ENCODE peak calls at places on chromosomes 4 and X, in nine cellular contexts. O is T-helper 1 cell; M is stimulated activated CD8-positive, alpha-beta memory T cell treated with anti-CD3 and anti-CD28 coated beads, Interleukin-15, amount 100 ng/mL, for 4 hours; H is SHP77; J is H7; V is kidney epithelial cell; S is hippocampal formation; G is Ammon's horn; N is effector CD8-positive, alpha-beta T cell. L is an unnamed sample.

GRCh38 chrX:39874202-39874816 is 223.4 kb downstream of the BCOR start:
- DNase-seq in V (no peak), S (no peak), O (no peak), N (no peak), J (no peak), H (no peak), M (no peak), G (no peak), L (no peak)

GRCh38 chr4:6887591-6888371 is 21.8 kb upstream of the TBC1D14 start:
- DNase-seq in G (peak), S (no peak), V (no peak), J (peak), H (no peak), N (no peak), M (no peak), O (no peak), L (no peak)

GRCh38 chrX:4932790-4933189 is 1219.3 kb upstream of the PRKX start:
- DNase-seq in G (no peak), M (no peak), V (no peak), J (no peak), H (no peak), S (no peak), N (no peak), O (no peak), L (no peak)

GRCh38 chr4:2806392-2807355 is 13.8 kb downstream of the SH3BP2 start:
- DNase-seq in J (no peak), N (no peak), S (peak), M (no peak), O (no peak), H (no peak), V (no peak), G (peak), L (peak)

GRCh38 chrX:118049713-118050112 is 66.9 kb downstream of the KLHL13 start:
- DNase-seq in S (no peak), V (no peak), M (no peak), J (no peak), O (no peak), N (no peak), G (no peak), H (no peak), L (no peak)

GRCh38 chr4:24001945-24002640 is 112.2 kb upstream of the PPARGC1A start:
- DNase-seq in O (no peak), G (no peak), J (no peak), N (no peak), S (no peak), M (no peak), H (no peak), V (no peak), L (no peak)

GRCh38 chr4:151484396-151485102 is 75.6 kb downstream of the FHIP1A start:
- DNase-seq in H (no peak), N (no peak), V (peak), S (no peak), J (peak), O (no peak), G (no peak), M (no peak), L (no peak)

GRCh38 chr4:54281060-54281781 is 52.1 kb downstream of the PDGFRA start:
- DNase-seq in S (no peak), J (no peak), V (no peak), M (no peak), O (no peak), G (no peak), N (no peak), H (no peak), L (no peak)

GRCh38 chr4:45554423-45554822 is 569.4 kb downstream of the GABRG1 start:
- DNase-seq in S (peak), H (no peak), J (no peak), M (no peak), O (no peak), N (no peak), V (no peak), G (peak), L (no peak)

GRCh38 chrX:13469963-13470679 is 99.3 kb upstream of the EGFL6 start:
- DNase-seq in O (no peak), S (no peak), J (no peak), H (no peak), M (no peak), G (no peak), N (no peak), V (peak), L (no peak)

GRCh38 chr4:88320174-88320779 is 35.9 kb upstream of the PPM1K start:
- DNase-seq in V (peak), S (no peak), H (no peak), M (no peak), G (no peak), J (peak), O (no peak), N (no peak), L (no peak)

GRCh38 chrX:49041683-49042529 is 1.3 kb downstream of the TFE3 start:
- DNase-seq in J (peak), O (no peak), V (no peak), H (no peak), S (no peak), G (peak), M (no peak), N (no peak), L (no peak)

GRCh38 chr4:106409901-106410889 is 41.6 kb upstream of the GIMD1 start:
- DNase-seq in S (no peak), H (no peak), J (no peak), O (no peak), N (no peak), V (no peak), M (no peak), G (no peak), L (no peak)